ENCODE peak calls at places on chromosomes 1 and 21, in seven cellular contexts. G is left ventricle myocardium inferior; M is A549; R is Panc1; E is mesendoderm; S is CD8-positive, alpha-beta memory T cell; W is testis. O is an unnamed sample. For H3K4me1, the result is how much of the 10 kb centered on the place peaks cover.

GRCh38 chr1:105886309-105886708 is 1170.2 kb upstream of the PRMT6 start:
- DNase-seq in E (no peak), G (no peak), R (no peak), M (no peak), S (no peak), W (no peak), O (no peak)

GRCh38 chr1:32864375-32865019 is 6.2 kb downstream of the FNDC5 start:
- DNase-seq in W (no peak), G (no peak), M (no peak), R (no peak), E (no peak), S (no peak), O (no peak)

GRCh38 chr1:119310301-119310700 is 58.3 kb upstream of the HAO2 start:
- DNase-seq in R (no peak), W (no peak), M (no peak), E (no peak), S (no peak), G (no peak), O (no peak)

GRCh38 chr21:20537162-20537561 is 461.0 kb upstream of the NCAM2 start:
- DNase-seq in S (no peak), E (no peak), M (no peak), W (no peak), R (no peak), G (no peak), O (no peak)

GRCh38 chr1:10724052-10724494 is 72.4 kb downstream of the CASZ1 start:
- DNase-seq in E (no peak), G (peak), M (peak), W (no peak), S (no peak), R (peak), O (no peak)

GRCh38 chr1:94063379-94063778 is 57.6 kb downstream of the ABCA4 start:
- DNase-seq in R (no peak), S (no peak), M (peak), G (peak), W (peak), E (peak), O (peak)

GRCh38 chr1:33375316-33375715 is 54.4 kb upstream of the A3GALT2 start:
- DNase-seq in M (no peak), G (no peak), E (no peak), W (no peak), R (no peak), S (no peak), O (no peak)

GRCh38 chr1:18907021-18907913 is 4.9 kb upstream of the ALDH4A1 start:
- DNase-seq in G (peak), W (peak), S (peak), R (no peak), M (peak), E (peak), O (peak)

GRCh38 chr1:111551623-111552470 is 48.4 kb upstream of the ADORA3 start:
- DNase-seq in R (no peak), W (peak), E (peak), M (no peak), G (no peak), S (no peak), O (no peak)

GRCh38 chr1:175203570-175203969 is 11.0 kb upstream of the KIAA0040 start:
- DNase-seq in G (no peak), S (no peak), R (no peak), W (no peak), M (no peak), E (no peak), O (no peak)

GRCh38 chr1:58727363-58727762 is 27.5 kb upstream of the MYSM1 start:
- DNase-seq in W (no peak), G (no peak), E (peak), R (peak), S (no peak), M (peak), O (peak)

GRCh38 chr1:174742805-174743653 is 256.7 kb upstream of the CACYBP start:
- DNase-seq in W (no peak), S (no peak), E (peak), G (no peak), R (no peak), M (no peak), O (no peak)

GRCh38 chr1:202688401-202688800 is 21.9 kb downstream of the SYT2 start:
- DNase-seq in G (no peak), R (no peak), M (no peak), W (no peak), S (no peak), E (no peak), O (no peak)

GRCh38 chr1:228860911-228861829 is 125.9 kb downstream of the RHOU start:
- DNase-seq in W (peak), S (no peak), M (peak), E (no peak), R (peak), G (no peak), O (no peak)

GRCh38 chr21:34198232-34199120 is 125.1 kb downstream of the MRPS6 start:
- DNase-seq in M (no peak), W (no peak), S (no peak), E (no peak), R (no peak), G (no peak), O (no peak)

GRCh38 chr1:25666437-25666836 is 49.8 kb downstream of the MAN1C1 start:
- DNase-seq in S (no peak), M (no peak), G (no peak), W (no peak), E (no peak), R (no peak), O (peak)

GRCh38 chr1:89552481-89553194 is 28.0 kb downstream of the LRRC8B start:
- DNase-seq in S (no peak), R (no peak), W (no peak), G (no peak), M (no peak), E (no peak), O (no peak)

GRCh38 chr1:241590734-241591133 is 49.4 kb downstream of the CHML start:
- DNase-seq in G (no peak), E (no peak), R (no peak), M (no peak), W (no peak), S (no peak), O (no peak)

GRCh38 chr1:162943627-162944026 is 82.7 kb upstream of the CCDC190 start:
- DNase-seq in W (no peak), E (no peak), S (no peak), G (no peak), R (no peak), M (no peak), O (peak)

GRCh38 chr1:209823143-209824041 is 4.4 kb upstream of the UTP25 start:
- DNase-seq in W (no peak), E (peak), R (no peak), G (no peak), M (peak), S (no peak), O (peak)

GRCh38 chr1:209095627-209096595 is 487.6 kb upstream of the CAMK1G start:
- DNase-seq in W (no peak), E (no peak), G (no peak), R (no peak), S (no peak), M (peak), O (peak)

GRCh38 chr1:201426395-201427310 is 5.1 kb upstream of the TNNI1 start:
- DNase-seq in R (no peak), S (no peak), E (peak), W (no peak), M (no peak), G (peak), O (peak)

GRCh38 chr1:2528611-2528965 is 1.5 kb downstream of the HES5 start:
- DNase-seq in G (no peak), R (no peak), M (no peak), W (no peak), S (no peak), E (no peak), O (no peak)
- H3K27ac ChIP-seq in G (peak), R (no peak), M (no peak), W (no peak), S (no peak), E (no peak), O (no peak)

GRCh38 chr1:182291584-182292192 is 99.9 kb downstream of the GLUL start:
- DNase-seq in G (no peak), R (no peak), M (no peak), E (no peak), S (no peak), W (no peak), O (no peak)
- H3K4me1 ChIP-seq in G (half or more), R (under half), M (under half), E (under half), S (under half), W (under half), O (under half)

GRCh38 chr1:8021676-8022266 is 4.3 kb downstream of the ERRFI1 start:
- DNase-seq in G (no peak), E (no peak), S (no peak), R (no peak), W (no peak), M (no peak), O (no peak)

GRCh38 chr1:8018492-8019228 is 7.4 kb downstream of the ERRFI1 start:
- DNase-seq in W (no peak), M (no peak), R (no peak), S (no peak), E (peak), G (no peak), O (no peak)

GRCh38 chr1:8019229-8019620 is 6.9 kb downstream of the ERRFI1 start:
- DNase-seq in M (no peak), G (no peak), R (no peak), S (no peak), W (no peak), E (peak), O (no peak)

GRCh38 chr1:8017495-8018310 is 8.4 kb downstream of the ERRFI1 start:
- DNase-seq in M (no peak), E (peak), G (no peak), R (no peak), W (no peak), S (no peak), O (peak)

GRCh38 chr1:8020032-8020431 is 6.1 kb downstream of the ERRFI1 start:
- DNase-seq in G (no peak), S (no peak), E (peak), W (no peak), R (no peak), M (peak), O (no peak)
- H3K27ac ChIP-seq in G (peak), S (no peak), E (no peak), W (no peak), R (peak), M (peak), O (no peak)

GRCh38 chr1:16151200-16151708 is 4.6 kb downstream of the EPHA2 start:
- DNase-seq in G (no peak), W (peak), M (no peak), S (no peak), E (no peak), R (no peak), O (peak)
- H3K4me1 ChIP-seq in G (half or more), W (under half), M (half or more), S (under half), E (under half), R (half or more), O (half or more)

GRCh38 chr1:160429125-160429551 is 28.8 kb downstream of the VANGL2 start:
- DNase-seq in G (no peak), E (no peak), W (no peak), M (no peak), R (no peak), S (no peak), O (no peak)
- H3K27ac ChIP-seq in G (peak), E (no peak), W (no peak), M (peak), R (no peak), S (peak), O (no peak)

DNA sequence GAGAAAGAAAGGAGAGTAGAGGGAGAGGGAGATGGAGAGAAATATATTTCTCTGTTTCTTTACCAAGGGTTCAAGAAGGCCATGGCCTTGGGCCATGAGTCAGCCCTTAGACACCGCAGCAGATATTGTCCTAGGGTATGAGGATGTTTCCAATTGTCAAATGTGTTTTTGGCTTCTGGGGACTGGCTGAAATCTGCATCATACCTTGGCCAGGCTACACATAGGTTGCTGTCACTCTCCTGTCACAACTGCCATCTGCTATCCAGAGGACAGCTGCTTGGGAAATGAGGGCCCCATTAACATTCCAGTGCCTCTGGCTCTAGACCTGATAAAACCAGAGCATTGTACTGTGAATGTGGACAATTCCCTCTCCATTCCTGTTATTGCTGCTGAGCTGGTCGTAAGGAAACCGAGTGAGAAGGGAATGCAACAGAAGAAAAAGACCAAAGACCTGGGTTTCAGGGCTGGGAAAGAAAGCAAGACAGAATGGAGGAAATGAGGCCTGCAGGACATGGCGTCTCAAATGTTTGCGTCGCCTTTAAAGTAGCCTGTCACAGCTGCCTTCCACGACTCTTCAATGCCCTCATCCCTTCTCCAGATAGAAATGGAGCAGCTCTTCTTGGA is 8.8 kb upstream of the PIGC start:
- DNase-seq in M (no peak), G (no peak), S (no peak), R (no peak), E (no peak), W (no peak), O (peak)
- H3K4me1 ChIP-seq in M (half or more), G (under half), S (under half), R (under half), E (under half), W (under half), O (under half)